ENCODE peak calls at places on chromosome 5, in four cellular contexts. A is H1, C is HepG2, X is K562. V is an unnamed sample.

GRCh38 chr5:135034186-135034962 is at the start of gene PITX1:
- DNase-seq in C (peak), A (peak), X (peak), V (peak)

GRCh38 chr5:139021346-139021745 is 146.2 kb upstream of the LRRTM2 start:
- DNase-seq in A (no peak), C (no peak), X (no peak), V (no peak)

GRCh38 chr5:94707359-94707758 is 88.9 kb downstream of the SLF1 start:
- DNase-seq in C (no peak), X (no peak), A (no peak), V (no peak)

GRCh38 chr5:100758780-100759179 is 144.3 kb downstream of the ST8SIA4 start:
- DNase-seq in C (no peak), X (no peak), A (no peak), V (no peak)

GRCh38 chr5:151758141-151758429 is 346 bp downstream of the ATOX1 start:
- DNase-seq in A (no peak), C (no peak), X (no peak), V (peak)

GRCh38 chr5:61821561-61821960 is 484.4 kb upstream of the KIF2A start:
- DNase-seq in X (no peak), A (no peak), C (no peak), V (no peak)

GRCh38 chr5:122291000-122291592 is 20.9 kb upstream of the SNCAIP start:
- DNase-seq in C (no peak), X (no peak), A (no peak), V (no peak)

GRCh38 chr5:147530801-147531389 is 21.0 kb upstream of the DPYSL3 start:
- DNase-seq in A (no peak), X (no peak), C (no peak), V (peak)

GRCh38 chr5:55600536-55601208 is 65.9 kb upstream of the PLPP1 start:
- DNase-seq in X (no peak), C (no peak), A (peak), V (peak)

GRCh38 chr5:131242728-131243255 is 21.1 kb upstream of the CDC42SE2 start:
- DNase-seq in A (no peak), C (no peak), X (no peak), V (peak)

GRCh38 chr5:118580959-118581358 is 407.4 kb downstream of the DTWD2 start:
- DNase-seq in A (no peak), X (no peak), C (no peak), V (no peak)

GRCh38 chr5:3428355-3428754 is 167.3 kb upstream of the IRX1 start:
- DNase-seq in C (no peak), X (no peak), A (peak), V (no peak)

GRCh38 chr5:32261198-32261597 is 51.5 kb downstream of the MTMR12 start:
- DNase-seq in C (no peak), X (peak), A (no peak), V (no peak)

GRCh38 chr5:68222310-68222709 is 6.8 kb downstream of the PIK3R1 start:
- DNase-seq in C (no peak), A (no peak), X (no peak), V (no peak)

GRCh38 chr5:17620627-17621026 is 10.4 kb downstream of the TAF11L12 start:
- DNase-seq in A (peak), X (peak), C (no peak), V (no peak)

GRCh38 chr5:137400571-137400970 is 98.6 kb downstream of the SPOCK1 start:
- DNase-seq in X (no peak), A (no peak), C (no peak), V (no peak)

GRCh38 chr5:74953961-74954720 is 88.0 kb upstream of the FAM169A start:
- DNase-seq in C (peak), X (no peak), A (no peak), V (no peak)

GRCh38 chr5:175821790-175822211 is 49.6 kb upstream of the CPLX2 start:
- DNase-seq in X (no peak), A (no peak), C (no peak), V (peak)

GRCh38 chr5:135695656-135696055 is 116.9 kb upstream of the CXCL14 start:
- DNase-seq in C (no peak), X (no peak), A (peak), V (no peak)

GRCh38 chr5:131272365-131273123 is 8.7 kb downstream of the CDC42SE2 start:
- DNase-seq in X (no peak), C (no peak), A (no peak), V (no peak)

GRCh38 chr5:103929310-103930003 is 366.9 kb upstream of the NUDT12 start:
- DNase-seq in X (no peak), A (no peak), C (no peak), V (no peak)

GRCh38 chr5:31867219-31867618 is 228.3 kb downstream of the PDZD2 start:
- DNase-seq in C (no peak), X (no peak), A (no peak), V (no peak)

GRCh38 chr5:59038169-59039002 is 455.5 kb downstream of the RAB3C start:
- DNase-seq in A (peak), X (no peak), C (no peak), V (peak)

GRCh38 chr5:35202319-35203111 is 27.8 kb downstream of the PRLR start:
- DNase-seq in A (peak), C (peak), X (peak), V (peak)

GRCh38 chr5:18745988-18746615 is 1111.8 kb downstream of the TAF11L14 start:
- DNase-seq in X (no peak), A (no peak), C (peak), V (peak)

GRCh38 chr5:125129151-125129806 is 382.8 kb upstream of the ZNF608 start:
- DNase-seq in X (no peak), C (no peak), A (no peak), V (no peak)

GRCh38 chr5:33530183-33530962 is 89.6 kb downstream of the TARS1 start:
- DNase-seq in X (peak), C (no peak), A (peak), V (no peak)

GRCh38 chr5:73642296-73642695 is 16.3 kb downstream of the ARHGEF28 start:
- DNase-seq in X (no peak), C (peak), A (no peak), V (no peak)

GRCh38 chr5:69206528-69207190 is 17.3 kb downstream of the CENPH start:
- DNase-seq in X (no peak), A (no peak), C (peak), V (peak)

GRCh38 chr5:149060325-149060724 is 2.5 kb downstream of the SH3TC2 start:
- DNase-seq in X (no peak), A (no peak), C (peak), V (no peak)

GRCh38 chr5:107542428-107542827 is 128.3 kb downstream of the EFNA5 start:
- DNase-seq in A (no peak), C (peak), X (no peak), V (peak)

GRCh38 chr5:93611900-93612898 is 29.2 kb downstream of the NR2F1 start:
- DNase-seq in X (peak), C (no peak), A (peak), V (peak)

GRCh38 chr5:150627731-150628545 is 12.5 kb upstream of the SYNPO start:
- DNase-seq in C (no peak), X (no peak), A (no peak), V (no peak)

GRCh38 chr5:104265531-104266130 is 703.0 kb upstream of the NUDT12 start:
- DNase-seq in A (no peak), C (no peak), X (no peak), V (no peak)

GRCh38 chr5:111735829-111736228 is 21.2 kb downstream of the NREP start:
- DNase-seq in X (no peak), A (no peak), C (no peak), V (no peak)

GRCh38 chr5:139788294-139788875 is 7.2 kb upstream of the PSD2 start:
- DNase-seq in C (no peak), A (peak), X (no peak), V (no peak)

GRCh38 chr5:154501566-154501965 is 23.5 kb upstream of the HAND1 start:
- DNase-seq in C (no peak), X (no peak), A (no peak), V (no peak)

GRCh38 chr5:127143722-127144121 is 70.4 kb upstream of the C5orf63 start:
- DNase-seq in A (no peak), X (no peak), C (no peak), V (no peak)

GRCh38 chr5:80254767-80255424 is 952 bp downstream of the SERINC5 start:
- DNase-seq in C (no peak), X (no peak), A (no peak), V (peak)

DNA sequence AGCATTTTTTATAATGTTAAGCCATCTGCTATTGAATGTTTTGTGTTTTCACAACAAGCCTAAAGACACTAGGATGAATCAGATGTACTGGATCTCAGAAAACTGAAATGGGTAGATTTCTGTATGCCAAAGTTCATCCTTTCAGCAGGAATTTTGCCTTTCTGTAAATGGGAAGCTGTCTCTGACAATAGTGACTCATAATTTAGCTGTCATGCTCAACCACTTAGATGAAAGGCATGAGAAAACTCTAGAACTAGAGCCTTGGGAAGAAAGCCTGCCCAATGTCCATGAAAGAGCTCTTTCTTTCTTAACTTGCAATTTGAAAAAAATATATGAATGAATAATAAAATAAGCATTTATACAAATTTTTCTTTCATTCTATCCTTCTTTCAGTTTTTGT is 616.0 kb upstream of the EDIL3 start:
- DNase-seq in A (no peak), X (no peak), C (no peak), V (no peak)
- TF ChIP-seq PHF8 in A (no peak), X (no peak), C (no peak), V (no peak)

DNA sequence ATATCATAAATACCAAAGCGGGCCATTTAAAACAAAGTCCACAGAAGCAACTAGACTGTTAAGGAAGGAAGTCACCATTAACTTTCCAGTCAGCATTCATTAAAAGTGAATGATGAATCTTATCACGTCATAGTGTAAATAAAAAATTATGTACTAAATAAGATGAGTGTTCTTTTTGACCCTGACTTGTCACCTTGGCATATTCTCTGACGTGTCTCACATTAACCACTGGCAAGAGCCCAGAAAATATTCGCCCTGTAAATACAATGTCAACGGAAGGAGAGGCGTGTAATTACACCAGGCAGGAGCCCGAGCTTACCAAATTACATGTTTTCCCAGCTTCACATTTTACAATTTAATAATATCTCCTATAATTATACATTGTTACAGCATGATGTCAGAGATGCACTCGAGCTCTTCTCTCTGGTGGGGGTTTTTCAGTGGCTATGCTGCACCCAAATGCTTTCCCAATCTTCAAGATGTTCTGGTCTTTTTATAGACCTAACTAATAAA is 29.3 kb upstream of the UBE2QL1 start:
- DNase-seq in A (no peak), C (no peak), X (no peak), V (peak)
- TF ChIP-seq PHF8 in A (no peak), C (no peak), X (no peak), V (no peak)

GRCh38 chr5:180608572-180609310 is 17.4 kb upstream of the SCGB3A1 start:
- DNase-seq in C (no peak), X (no peak), A (no peak), V (no peak)

GRCh38 chr5:180605554-180606214 is 14.4 kb upstream of the SCGB3A1 start:
- DNase-seq in C (peak), X (peak), A (peak), V (peak)

GRCh38 chr5:180607861-180608571 is 16.7 kb upstream of the SCGB3A1 start:
- DNase-seq in X (no peak), A (no peak), C (peak), V (no peak)

GRCh38 chr5:180604271-180604670 is 13.0 kb upstream of the SCGB3A1 start:
- DNase-seq in X (no peak), C (no peak), A (no peak), V (no peak)

DNA sequence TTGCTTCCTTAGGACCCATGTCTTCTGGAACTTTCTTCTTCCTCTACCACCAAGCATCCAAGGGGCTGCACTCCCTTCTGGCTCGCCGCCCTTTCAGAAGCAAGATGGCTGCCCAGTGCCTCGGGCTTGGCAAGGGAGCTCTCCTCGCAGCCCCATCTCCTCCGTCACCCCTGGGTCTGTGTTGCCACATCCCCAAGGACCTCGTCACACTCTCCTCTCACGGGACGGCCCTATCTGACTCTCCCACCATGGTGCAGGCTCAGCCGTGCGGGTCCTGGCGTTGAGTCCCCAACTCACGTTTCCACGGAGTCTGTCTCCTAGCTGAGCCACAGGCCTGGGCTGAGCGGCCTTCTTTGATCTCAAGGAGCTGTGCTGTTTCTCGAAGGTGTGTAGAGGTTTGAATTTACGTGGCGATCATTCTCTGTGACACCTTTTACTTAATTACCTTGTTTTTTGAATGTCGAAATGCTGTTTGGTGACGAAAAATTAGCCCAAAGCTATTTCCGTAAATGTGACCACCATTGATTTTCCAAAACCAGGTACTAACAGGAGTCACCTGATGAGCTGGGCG is 15.0 kb upstream of the SCGB3A1 start:
- DNase-seq in X (no peak), C (no peak), A (no peak), V (no peak)
- TF ChIP-seq PHF8 in X (no peak), C (no peak), A (no peak), V (no peak)

GRCh38 chr5:173578947-173579615 is 37.4 kb downstream of the BOD1 start:
- DNase-seq in X (no peak), C (no peak), A (no peak), V (no peak)

GRCh38 chr5:173577817-173578216 is 38.6 kb downstream of the BOD1 start:
- DNase-seq in X (no peak), C (no peak), A (no peak), V (no peak)

GRCh38 chr5:173582198-173583092 is 34.0 kb downstream of the BOD1 start:
- DNase-seq in A (no peak), C (no peak), X (no peak), V (no peak)

GRCh38 chr5:173583384-173583783 is 33.1 kb downstream of the BOD1 start:
- DNase-seq in X (no peak), A (no peak), C (no peak), V (no peak)

GRCh38 chr5:173581408-173582197 is 34.8 kb downstream of the BOD1 start:
- DNase-seq in A (peak), X (peak), C (peak), V (peak)
- TF ChIP-seq PHF8 in A (no peak), X (no peak), C (no peak), V (no peak)

DNA sequence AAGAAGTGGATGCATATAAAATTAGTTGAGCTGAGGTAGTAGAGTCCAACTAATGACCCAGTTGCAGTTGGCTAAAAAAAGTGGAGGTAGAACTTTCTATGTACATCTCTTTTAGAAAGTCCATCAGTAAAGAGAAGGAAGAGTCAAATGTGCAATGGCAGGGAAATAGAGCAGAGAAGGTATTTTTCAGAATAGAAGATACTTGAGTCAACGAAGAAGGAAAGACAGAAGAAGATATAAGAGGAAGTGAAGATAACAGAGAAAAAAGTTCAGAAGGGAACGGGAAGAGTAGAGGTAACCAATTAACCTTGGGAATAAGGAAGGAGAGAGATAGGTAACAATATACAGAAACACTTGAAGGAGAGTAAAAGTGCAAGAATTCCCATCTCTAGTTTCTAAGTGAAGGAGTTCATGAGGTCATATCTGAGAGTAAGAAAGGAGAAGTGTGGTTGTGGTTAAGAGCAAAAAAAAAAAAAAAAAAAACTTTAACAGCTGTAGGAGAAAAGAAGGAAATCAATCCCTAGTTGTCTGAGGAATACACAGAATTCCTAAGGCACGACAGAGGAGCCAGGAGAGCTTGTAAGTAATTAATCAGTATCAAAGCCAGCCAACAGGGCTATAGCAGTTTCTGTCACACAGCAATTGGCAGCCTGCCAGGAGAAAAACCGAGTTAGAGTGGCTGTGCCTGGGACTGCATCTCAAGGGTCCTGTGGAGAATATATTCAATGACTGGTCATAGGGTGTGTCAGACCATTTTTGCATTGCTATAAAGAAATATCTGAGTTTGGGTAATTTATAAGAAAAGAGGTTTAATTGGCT is 61.0 kb downstream of the ARL15 start:
- DNase-seq in C (no peak), A (no peak), X (peak), V (no peak)
- TF ChIP-seq PHF8 in C (no peak), A (no peak), X (no peak), V (no peak)

DNA sequence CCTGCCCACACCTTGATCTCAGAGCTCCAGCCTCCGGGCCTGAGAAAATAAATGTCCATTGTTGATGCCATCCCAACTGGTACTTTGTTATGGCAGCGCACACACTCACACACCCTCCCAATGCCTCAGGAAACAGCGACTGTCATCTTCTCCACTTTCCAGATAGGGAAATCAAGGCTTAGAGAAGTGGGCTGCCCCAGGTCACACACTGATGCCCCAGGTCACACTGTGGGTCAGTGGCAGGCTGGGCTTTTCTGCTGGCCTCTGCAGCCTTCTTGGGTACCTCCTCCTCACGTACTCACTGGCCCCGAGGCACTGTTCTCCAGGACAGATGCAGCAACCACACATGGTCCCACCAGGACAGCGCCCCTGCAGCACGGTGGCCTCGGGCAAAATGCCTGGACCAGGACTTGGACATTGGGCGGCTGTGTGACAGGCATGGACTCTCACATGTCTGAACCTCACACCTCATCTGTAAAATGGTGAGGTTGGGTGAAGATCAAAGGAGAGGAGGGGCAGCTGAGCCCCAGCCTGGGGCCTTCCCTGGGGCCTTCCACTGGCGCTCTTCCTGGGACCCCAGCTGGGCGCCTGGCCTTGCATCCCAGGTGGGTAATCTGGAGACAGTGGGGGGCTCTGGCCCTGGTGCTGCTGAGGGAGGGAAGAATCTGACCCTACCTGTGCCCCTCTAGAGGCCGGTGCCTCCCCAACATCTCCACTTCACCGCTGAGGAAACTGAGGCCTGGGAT is 156.0 kb downstream of the COL23A1 start:
- DNase-seq in A (peak), C (no peak), X (no peak), V (no peak)
- TF ChIP-seq PHF8 in A (no peak), C (no peak), X (no peak), V (no peak)

DNA sequence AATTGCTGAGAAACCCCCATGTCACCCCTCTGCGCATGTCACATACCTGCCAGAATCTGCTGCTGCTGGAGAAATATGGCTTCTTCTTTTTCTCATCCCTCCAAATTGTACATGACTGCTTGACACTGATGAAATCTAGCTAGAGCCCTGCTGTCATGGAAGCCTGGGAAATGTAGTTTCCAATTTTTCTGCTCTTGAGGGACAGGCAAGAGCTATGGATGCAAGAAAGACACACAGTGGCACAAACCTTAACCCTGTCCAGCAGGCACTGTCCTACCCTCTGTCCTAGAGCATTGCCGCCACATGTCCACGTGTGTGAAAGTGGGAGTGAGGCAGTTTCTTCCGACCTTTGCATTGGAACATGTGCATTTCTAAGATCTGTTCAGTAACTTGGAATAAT is 255.5 kb upstream of the SEMA6A start:
- DNase-seq in A (no peak), C (no peak), X (no peak), V (no peak)
- TF ChIP-seq PHF8 in A (no peak), C (no peak), X (no peak), V (no peak)

V was measured in A549.